ENCODE peak calls at places on chromosomes 2 and 18, in six cellular contexts. N, H, O, Q, P and X are unnamed samples.

GRCh38 chr2:241741016-241741415 is 6.6 kb downstream of the D2HGDH start:
- DNase-seq in H (no peak), Q (no peak), O (no peak), P (no peak), N (no peak), X (peak; percentile 55)

GRCh38 chr2:240252191-240252871 is 111.9 kb upstream of the OTOS start:
- DNase-seq in H (no peak), N (no peak), O (no peak), P (no peak), Q (peak; percentile 15), X (peak; percentile 84)

GRCh38 chr2:191539068-191539467 is 138.9 kb upstream of the NABP1 start:
- DNase-seq in N (no peak), O (no peak), H (peak; percentile 32), Q (no peak), P (no peak), X (no peak)

GRCh38 chr2:239355139-239355538 is 45.7 kb downstream of the HDAC4 start:
- DNase-seq in H (no peak), P (no peak), Q (no peak), N (no peak), O (no peak), X (no peak)

GRCh38 chr2:4937550-4937949 is 754.6 kb upstream of the SOX11 start:
- DNase-seq in O (no peak), Q (no peak), N (no peak), P (no peak), H (no peak), X (no peak)

GRCh38 chr2:32711219-32711618 is 83.4 kb downstream of the TTC27 start:
- DNase-seq in Q (no peak), P (no peak), H (no peak), O (no peak), N (no peak), X (no peak)

GRCh38 chr2:88281302-88282217 is 111.4 kb downstream of the THNSL2 start:
- DNase-seq in H (no peak), Q (no peak), N (no peak), O (no peak), P (peak; percentile 60), X (no peak)

GRCh38 chr2:219426068-219426443 is 7.9 kb downstream of the DES start:
- DNase-seq in P (no peak), H (no peak), Q (no peak), N (no peak), O (no peak), X (no peak)

GRCh38 chr2:108912629-108912902 is 76.5 kb downstream of the EDAR start:
- DNase-seq in Q (no peak), P (no peak), O (no peak), H (no peak), N (no peak), X (no peak)

GRCh38 chr18:59593291-59593717 is 103.9 kb downstream of the CCBE1 start:
- DNase-seq in P (no peak), H (no peak), Q (no peak), N (no peak), O (no peak), X (no peak)

GRCh38 chr2:48719480-48720177 is 35.9 kb downstream of the LHCGR start:
- DNase-seq in N (no peak), P (no peak), H (no peak), Q (no peak), O (no peak), X (no peak)

GRCh38 chr2:237798236-237799059 is at the start of gene RBM44:
- DNase-seq in O (no peak), Q (no peak), H (no peak), P (no peak), N (no peak), X (no peak)

GRCh38 chr18:9818423-9818734 is 67.4 kb upstream of the TXNDC2 start:
- DNase-seq in N (no peak), H (no peak), O (no peak), Q (no peak), P (no peak), X (no peak)

GRCh38 chr2:66032376-66032775 is 402.5 kb upstream of the MEIS1 start:
- DNase-seq in N (no peak), H (no peak), Q (no peak), O (no peak), P (no peak), X (no peak)

GRCh38 chr2:240393831-240394410 is 41.5 kb upstream of the GPC1 start:
- DNase-seq in H (no peak), O (peak; percentile 51), N (no peak), Q (no peak), P (no peak), X (peak; percentile 66)

GRCh38 chr2:180980943-180981898 is 816 bp downstream of the UBE2E3 start:
- DNase-seq in N (peak; percentile 34), H (peak; percentile 68), P (no peak), Q (peak; percentile 38), O (peak; percentile 64), X (peak; percentile 64)

GRCh38 chr2:233062447-233062842 is 2.3 kb downstream of the INPP5D start:
- DNase-seq in O (no peak), P (no peak), N (no peak), Q (no peak), H (no peak), X (no peak)

GRCh38 chr2:224919472-224920110 is 122.7 kb downstream of the DOCK10 start:
- DNase-seq in N (no peak), H (no peak), P (no peak), Q (no peak), O (no peak), X (no peak)
- H3K4me1 ChIP-seq in N (no peaks in the 10 kb centered on the region), H (no peaks in the 10 kb centered on the region), P (no peaks in the 10 kb centered on the region), Q (no peaks in the 10 kb centered on the region), O (peaks cover 6% of the 10 kb centered on the region), X (no peaks in the 10 kb centered on the region)

GRCh38 chr2:9234680-9235387 is 28.2 kb downstream of the ASAP2 start:
- DNase-seq in P (peak; percentile 74), O (no peak), H (peak; percentile 49), Q (no peak), N (no peak), X (peak; percentile 79)
- H3K4me1 ChIP-seq in P (peaks cover 38% of the 10 kb centered on the region), O (peaks cover 88% of the 10 kb centered on the region), H (peaks cover 8% of the 10 kb centered on the region), Q (peaks cover 24% of the 10 kb centered on the region), N (no peaks in the 10 kb centered on the region), X (peaks cover 72% of the 10 kb centered on the region)

DNA sequence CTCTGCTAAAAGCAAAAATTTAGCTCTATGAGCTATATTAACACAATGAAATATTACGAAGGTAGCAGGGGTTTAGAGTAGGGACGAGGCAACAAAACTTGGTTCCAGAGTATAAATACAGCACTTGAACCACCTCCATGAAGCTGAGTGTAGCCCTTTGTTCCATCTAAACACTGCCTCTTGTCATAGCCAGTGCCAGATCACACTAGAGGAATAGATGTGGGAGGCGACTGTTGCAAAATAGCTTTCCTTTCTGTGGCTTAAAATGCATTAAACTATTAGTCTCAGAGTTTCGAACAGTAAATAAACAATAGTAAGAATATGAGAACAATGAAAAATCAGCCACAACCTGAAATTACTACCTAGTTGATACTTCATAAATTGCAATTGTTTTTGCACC is 29.8 kb downstream of the PIEZO2 start:
- DNase-seq in P (no peak), H (no peak), N (no peak), O (no peak), Q (no peak), X (no peak)
- H3K4me1 ChIP-seq in P (peaks cover 62% of the 10 kb centered on the region), H (no peaks in the 10 kb centered on the region), N (no peaks in the 10 kb centered on the region), O (no peaks in the 10 kb centered on the region), Q (no peaks in the 10 kb centered on the region), X (no peaks in the 10 kb centered on the region)

DNA sequence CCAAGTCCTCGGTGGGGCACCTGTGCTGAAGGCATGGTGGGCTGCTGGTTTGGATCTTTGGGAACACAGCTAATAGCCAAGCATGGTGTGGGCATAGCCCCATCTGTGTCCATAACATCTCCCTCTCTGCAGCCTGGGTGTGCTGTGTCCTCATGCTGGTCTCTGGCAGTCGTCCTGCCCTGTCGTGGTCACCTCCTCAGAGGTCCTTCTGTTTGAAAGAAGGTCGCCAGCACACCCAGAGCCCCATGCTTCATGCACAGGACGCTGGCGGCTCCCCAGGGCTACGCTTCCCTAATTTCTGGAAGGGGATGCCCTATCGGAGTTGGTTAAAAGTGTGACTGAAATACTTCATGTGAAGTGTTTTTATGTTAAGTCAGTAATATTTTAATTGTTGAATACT is 82.1 kb downstream of the WDSUB1 start:
- DNase-seq in H (no peak), P (no peak), O (no peak), N (no peak), Q (no peak), X (no peak)
- H3K4me1 ChIP-seq in H (no peaks in the 10 kb centered on the region), P (no peaks in the 10 kb centered on the region), O (peaks cover 27% of the 10 kb centered on the region), N (no peaks in the 10 kb centered on the region), Q (peaks cover 7% of the 10 kb centered on the region), X (peaks cover 6% of the 10 kb centered on the region)

GRCh38 chr2:65026154-65026553 is 30.1 kb upstream of the CEP68 start:
- DNase-seq in P (no peak), N (no peak), H (no peak), Q (peak; percentile 51), O (no peak), X (no peak)
- H3K4me1 ChIP-seq in P (peaks cover 21% of the 10 kb centered on the region), N (peaks cover 19% of the 10 kb centered on the region), H (peaks cover 9% of the 10 kb centered on the region), Q (peaks cover 8% of the 10 kb centered on the region), O (peaks cover 10% of the 10 kb centered on the region), X (no peaks in the 10 kb centered on the region)

GRCh38 chr2:26527726-26528125 is 49.8 kb upstream of the OTOF start:
- DNase-seq in N (no peak), Q (no peak), H (no peak), P (no peak), O (no peak), X (peak; percentile 37)
- H3K4me1 ChIP-seq in N (no peaks in the 10 kb centered on the region), Q (no peaks in the 10 kb centered on the region), H (peaks cover under 1% of the 10 kb centered on the region), P (no peaks in the 10 kb centered on the region), O (no peaks in the 10 kb centered on the region), X (no peaks in the 10 kb centered on the region)